ENCODE peak calls at places on chromosomes 1 and 21, in eight cellular contexts. S is stimulated activated CD4-positive, alpha-beta T cell treated with anti-CD3 and anti-CD28 coated beads, Interleukin-1b, Interleukin-23, amount 100 ng/mL, for 48 hours; I is fibroblast of pulmonary artery; L is foreskin fibroblast; B is GDM1; D is mucosa of gallbladder; O is immature natural killer cell; N is GM12891. E is an unnamed sample.

GRCh38 chr21:45480701-45481500 is 61.3 kb downstream of the SLC19A1 start:
- DNase-seq in S (no peak), I (no peak), L (no peak), B (no peak), D (no peak), O (no peak), N (no peak), E (no peak)

GRCh38 chr1:19926296-19927129 is 3.1 kb upstream of the PLA2G2E start:
- DNase-seq in S (no peak), I (peak; percentile 27), L (no peak), B (no peak), D (no peak), O (no peak), N (no peak), E (no peak)

GRCh38 chr1:6530504-6531160 is 23.7 kb downstream of the NOL9 start:
- DNase-seq in S (no peak), I (no peak), L (no peak), B (no peak), D (no peak), O (no peak), N (no peak), E (no peak)

GRCh38 chr1:155004352-155005075 is 1.9 kb downstream of the ZBTB7B start:
- DNase-seq in S (no peak), I (no peak), L (no peak), B (no peak), D (no peak), O (no peak), N (no peak), E (no peak)

GRCh38 chr1:185435696-185436379 is 118.8 kb upstream of the IVNS1ABP start:
- DNase-seq in S (no peak), I (no peak), L (no peak), B (no peak), D (no peak), O (no peak), N (no peak), E (no peak)

GRCh38 chr1:163197022-163197421 is 5.7 kb downstream of the RGS5 start:
- DNase-seq in S (no peak), I (no peak), L (no peak), B (no peak), D (no peak), O (no peak), N (no peak), E (no peak)

GRCh38 chr21:44816761-44817505 is 929 bp downstream of the SUMO3 start:
- DNase-seq in S (no peak), I (no peak), L (no peak), B (no peak), D (no peak), O (no peak), N (no peak), E (no peak)

GRCh38 chr1:46508760-46509159 is 19.1 kb downstream of the DMBX1 start:
- DNase-seq in S (no peak), I (no peak), L (no peak), B (no peak), D (no peak), O (no peak), N (no peak), E (no peak)

GRCh38 chr1:11918779-11919519 is 7.3 kb downstream of the KIAA2013 start:
- DNase-seq in S (no peak), I (peak; percentile 79), L (peak; percentile 78), B (no peak), D (peak; percentile 40), O (no peak), N (no peak), E (no peak)

GRCh38 chr1:2250721-2251281 is 22.7 kb downstream of the SKI start:
- DNase-seq in S (no peak), I (no peak), L (no peak), B (no peak), D (no peak), O (no peak), N (no peak), E (no peak)

GRCh38 chr1:149927056-149927534 is 508 bp downstream of the SF3B4 start:
- DNase-seq in S (no peak), I (no peak), L (no peak), B (no peak), D (no peak), O (no peak), N (no peak), E (no peak)

GRCh38 chr1:180501865-180502360 is 464 bp downstream of the ACBD6 start:
- DNase-seq in S (peak; percentile 53), I (no peak), L (no peak), B (no peak), D (no peak), O (no peak), N (peak; percentile 49), E (peak; percentile 40)

GRCh38 chr1:187417524-187417923 is 588.8 kb downstream of the PLA2G4A start:
- DNase-seq in S (no peak), I (no peak), L (no peak), B (no peak), D (no peak), O (no peak), N (no peak), E (no peak)

GRCh38 chr1:44086722-44087474 is 31.7 kb upstream of the KLF17 start:
- DNase-seq in S (no peak), I (no peak), L (no peak), B (no peak), D (no peak), O (no peak), N (no peak), E (no peak)

GRCh38 chr1:226185153-226186036 is 1.1 kb downstream of the ACBD3 start:
- DNase-seq in S (no peak), I (peak; percentile 35), L (no peak), B (no peak), D (no peak), O (no peak), N (no peak), E (no peak)

GRCh38 chr1:54338479-54338878 is 67.7 kb downstream of the SSBP3 start:
- DNase-seq in S (no peak), I (no peak), L (no peak), B (no peak), D (no peak), O (no peak), N (no peak), E (no peak)

GRCh38 chr21:37367758-37368535 is 1.4 kb downstream of the DYRK1A start:
- DNase-seq in S (peak; percentile 33), I (peak; percentile 46), L (peak; percentile 30), B (no peak), D (no peak), O (peak; percentile 35), N (no peak), E (no peak)

GRCh38 chr1:59592924-59593323 is 221.8 kb upstream of the HOOK1 start:
- DNase-seq in S (no peak), I (no peak), L (no peak), B (no peak), D (no peak), O (no peak), N (no peak), E (no peak)

GRCh38 chr1:51567653-51568052 is 48.6 kb upstream of the EPS15 start:
- DNase-seq in S (no peak), I (peak; percentile 79), L (peak; percentile 89), B (no peak), D (no peak), O (no peak), N (no peak), E (no peak)

GRCh38 chr1:8458607-8459006 is 140.7 kb downstream of the SLC45A1 start:
- DNase-seq in S (no peak), I (no peak), L (no peak), B (no peak), D (no peak), O (no peak), N (no peak), E (no peak)

GRCh38 chr1:173753830-173754229 is 39.0 kb downstream of the KLHL20 start:
- DNase-seq in S (no peak), I (no peak), L (no peak), B (no peak), D (no peak), O (no peak), N (no peak), E (no peak)

GRCh38 chr1:234835239-234835638 is 225.3 kb upstream of the IRF2BP2 start:
- DNase-seq in S (no peak), I (no peak), L (no peak), B (no peak), D (no peak), O (no peak), N (no peak), E (no peak)

GRCh38 chr1:2504224-2504948 is 22.0 kb downstream of the PANK4 start:
- DNase-seq in S (no peak), I (no peak), L (no peak), B (no peak), D (no peak), O (no peak), N (no peak), E (no peak)

GRCh38 chr1:101203812-101204540 is 32.8 kb upstream of the S1PR1 start:
- DNase-seq in S (no peak), I (peak; percentile 61), L (peak; percentile 87), B (no peak), D (no peak), O (no peak), N (no peak), E (no peak)

GRCh38 chr1:229192031-229192430 is 78.9 kb upstream of the RAB4A start:
- DNase-seq in S (no peak), I (peak; percentile 69), L (peak; percentile 23), B (no peak), D (no peak), O (no peak), N (no peak), E (no peak)

GRCh38 chr1:163104405-163105099 is 35.4 kb downstream of the RGS4 start:
- DNase-seq in S (no peak), I (peak; percentile 40), L (no peak), B (no peak), D (no peak), O (no peak), N (no peak), E (no peak)

GRCh38 chr1:169844941-169845608 is 48.6 kb downstream of the SCYL3 start:
- DNase-seq in S (no peak), I (no peak), L (no peak), B (no peak), D (no peak), O (no peak), N (no peak), E (no peak)

E was measured in GM19239.